ENCODE peak calls at places on chromosomes 16 and 17, in five cellular contexts. One of them, this sample, is unnamed.

GRCh38 chr16:79436885-79437284 is 163.7 kb downstream of the MAF start:
- DNase-seq in uterus: no peak
- DNase-seq in dorsolateral prefrontal cortex: no peak
- DNase-seq in PC-9: no peak
- DNase-seq in heart left ventricle: no peak
- DNase-seq in this sample: no peak

GRCh38 chr17:80980397-80981061 is 11.1 kb upstream of the CHMP6 start:
- DNase-seq in uterus: no peak
- DNase-seq in dorsolateral prefrontal cortex: no peak
- DNase-seq in PC-9: no peak
- DNase-seq in heart left ventricle: no peak
- DNase-seq in this sample: no peak

GRCh38 chr16:4142268-4142667 is 26.0 kb upstream of the ADCY9 start:
- DNase-seq in uterus: no peak
- DNase-seq in dorsolateral prefrontal cortex: no peak
- DNase-seq in PC-9: no peak
- DNase-seq in heart left ventricle: no peak
- DNase-seq in this sample: no peak

GRCh38 chr17:62049299-62049698 is 15.8 kb downstream of the MED13 start:
- DNase-seq in uterus: no peak
- DNase-seq in dorsolateral prefrontal cortex: no peak
- DNase-seq in PC-9: no peak
- DNase-seq in heart left ventricle: no peak
- DNase-seq in this sample: no peak

GRCh38 chr17:35006961-35007360 is 26.6 kb downstream of the LIG3 start:
- DNase-seq in uterus: no peak
- DNase-seq in dorsolateral prefrontal cortex: no peak
- DNase-seq in PC-9: no peak
- DNase-seq in heart left ventricle: no peak
- DNase-seq in this sample: no peak

GRCh38 chr17:32486091-32486700 is 597 bp upstream of the CDK5R1 start:
- DNase-seq in uterus: peak
- DNase-seq in dorsolateral prefrontal cortex: peak
- DNase-seq in PC-9: no peak
- DNase-seq in heart left ventricle: peak
- DNase-seq in this sample: peak

GRCh38 chr16:88503374-88503770 is 50.3 kb downstream of the ZFPM1 start:
- DNase-seq in uterus: no peak
- DNase-seq in dorsolateral prefrontal cortex: no peak
- DNase-seq in PC-9: no peak
- DNase-seq in heart left ventricle: no peak
- DNase-seq in this sample: no peak

GRCh38 chr17:45823598-45823997 is 21.1 kb upstream of the SPPL2C start:
- DNase-seq in uterus: no peak
- DNase-seq in dorsolateral prefrontal cortex: no peak
- DNase-seq in PC-9: no peak
- DNase-seq in heart left ventricle: no peak
- DNase-seq in this sample: no peak

GRCh38 chr17:8073627-8074485 is 13.7 kb downstream of the ALOX12B start:
- DNase-seq in uterus: peak
- DNase-seq in dorsolateral prefrontal cortex: peak
- DNase-seq in PC-9: no peak
- DNase-seq in heart left ventricle: peak
- DNase-seq in this sample: no peak

GRCh38 chr17:73257516-73257915 is 4.2 kb downstream of the CPSF4L start:
- DNase-seq in uterus: no peak
- DNase-seq in dorsolateral prefrontal cortex: no peak
- DNase-seq in PC-9: no peak
- DNase-seq in heart left ventricle: no peak
- DNase-seq in this sample: no peak

GRCh38 chr16:74700206-74701040 is at the start of gene MLKL:
- DNase-seq in uterus: peak
- DNase-seq in dorsolateral prefrontal cortex: no peak
- DNase-seq in PC-9: peak
- DNase-seq in heart left ventricle: peak
- DNase-seq in this sample: no peak
- TF ChIP-seq CTCF in uterus: no peak
- TF ChIP-seq CTCF in dorsolateral prefrontal cortex: no peak
- TF ChIP-seq CTCF in PC-9: no peak
- TF ChIP-seq CTCF in heart left ventricle: no peak
- TF ChIP-seq CTCF in this sample: no peak

GRCh38 chr16:67148656-67149275 is 2.0 kb downstream of the B3GNT9 start:
- DNase-seq in uterus: no peak
- DNase-seq in dorsolateral prefrontal cortex: no peak
- DNase-seq in PC-9: no peak
- DNase-seq in heart left ventricle: no peak
- DNase-seq in this sample: no peak

GRCh38 chr16:67150058-67150832 is 553 bp downstream of the B3GNT9 start:
- DNase-seq in uterus: peak
- DNase-seq in dorsolateral prefrontal cortex: no peak
- DNase-seq in PC-9: no peak
- DNase-seq in heart left ventricle: peak
- DNase-seq in this sample: no peak

GRCh38 chr16:67148221-67148620 is 2.6 kb downstream of the B3GNT9 start:
- DNase-seq in uterus: no peak
- DNase-seq in dorsolateral prefrontal cortex: no peak
- DNase-seq in PC-9: no peak
- DNase-seq in heart left ventricle: no peak
- DNase-seq in this sample: no peak

GRCh38 chr16:67150833-67151396 is at the start of gene B3GNT9:
- DNase-seq in uterus: peak
- DNase-seq in dorsolateral prefrontal cortex: peak
- DNase-seq in PC-9: no peak
- DNase-seq in heart left ventricle: peak
- DNase-seq in this sample: no peak

GRCh38 chr16:67149276-67150057 is 1.3 kb downstream of the B3GNT9 start:
- DNase-seq in uterus: no peak
- DNase-seq in dorsolateral prefrontal cortex: no peak
- DNase-seq in PC-9: no peak
- DNase-seq in heart left ventricle: no peak
- DNase-seq in this sample: no peak
- H3K4me3 ChIP-seq in uterus: no peak
- H3K4me3 ChIP-seq in dorsolateral prefrontal cortex: peak
- H3K4me3 ChIP-seq in PC-9: no peak
- H3K4me3 ChIP-seq in heart left ventricle: no peak
- H3K4me3 ChIP-seq in this sample: no peak

DNA sequence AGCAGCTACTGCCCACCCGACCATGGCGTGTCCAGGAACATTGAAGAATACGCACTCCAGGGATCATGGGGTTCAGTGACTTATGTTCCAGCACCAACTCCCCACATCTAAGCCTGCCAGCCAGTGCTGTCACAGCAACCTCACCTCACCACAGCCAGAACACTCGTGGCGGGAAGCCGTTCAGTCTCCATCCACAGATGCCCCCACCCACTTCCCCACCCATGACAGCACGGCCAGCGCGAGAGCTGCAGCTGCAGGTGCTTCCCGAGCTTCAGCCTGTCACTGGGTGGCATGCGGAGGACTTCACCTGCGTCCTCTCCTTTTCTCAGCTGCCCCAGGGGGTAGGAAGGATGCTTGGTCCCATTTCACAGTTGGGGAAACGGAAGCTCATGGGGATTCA is 50.3 kb downstream of the RBFOX3 start:
- DNase-seq in uterus: no peak
- DNase-seq in dorsolateral prefrontal cortex: no peak
- DNase-seq in PC-9: no peak
- DNase-seq in heart left ventricle: no peak
- DNase-seq in this sample: no peak
- TF ChIP-seq CTCF in uterus: no peak
- TF ChIP-seq CTCF in dorsolateral prefrontal cortex: no peak
- TF ChIP-seq CTCF in PC-9: no peak
- TF ChIP-seq CTCF in heart left ventricle: no peak
- TF ChIP-seq CTCF in this sample: no peak

GRCh38 chr16:10878328-10878643 is 1.3 kb downstream of the CIITA start:
- DNase-seq in uterus: no peak
- DNase-seq in dorsolateral prefrontal cortex: no peak
- DNase-seq in PC-9: no peak
- DNase-seq in heart left ventricle: no peak
- DNase-seq in this sample: no peak

GRCh38 chr16:10878644-10879498 is 1.9 kb downstream of the CIITA start:
- DNase-seq in uterus: peak
- DNase-seq in dorsolateral prefrontal cortex: no peak
- DNase-seq in PC-9: peak
- DNase-seq in heart left ventricle: peak
- DNase-seq in this sample: no peak

GRCh38 chr16:10876799-10877341 is at the start of gene CIITA:
- DNase-seq in uterus: no peak
- DNase-seq in dorsolateral prefrontal cortex: peak
- DNase-seq in PC-9: peak
- DNase-seq in heart left ventricle: peak
- DNase-seq in this sample: no peak

GRCh38 chr16:10876305-10876704 is 697 bp upstream of the CIITA start:
- DNase-seq in uterus: no peak
- DNase-seq in dorsolateral prefrontal cortex: no peak
- DNase-seq in PC-9: no peak
- DNase-seq in heart left ventricle: no peak
- DNase-seq in this sample: no peak

GRCh38 chr16:10877472-10877946 is 507 bp downstream of the CIITA start:
- DNase-seq in uterus: no peak
- DNase-seq in dorsolateral prefrontal cortex: no peak
- DNase-seq in PC-9: no peak
- DNase-seq in heart left ventricle: no peak
- DNase-seq in this sample: no peak
- H3K4me3 ChIP-seq in uterus: no peak
- H3K4me3 ChIP-seq in dorsolateral prefrontal cortex: peak
- H3K4me3 ChIP-seq in PC-9: no peak
- H3K4me3 ChIP-seq in heart left ventricle: no peak
- H3K4me3 ChIP-seq in this sample: no peak

GRCh38 chr17:14201595-14201994 is 35.1 kb downstream of the CDRT15 start:
- DNase-seq in uterus: no peak
- DNase-seq in dorsolateral prefrontal cortex: no peak
- DNase-seq in PC-9: no peak
- DNase-seq in heart left ventricle: no peak
- DNase-seq in this sample: no peak

GRCh38 chr17:14202388-14203166 is 34.1 kb downstream of the CDRT15 start:
- DNase-seq in uterus: no peak
- DNase-seq in dorsolateral prefrontal cortex: no peak
- DNase-seq in PC-9: no peak
- DNase-seq in heart left ventricle: no peak
- DNase-seq in this sample: no peak

GRCh38 chr17:14204084-14204483 is 32.6 kb downstream of the CDRT15 start:
- DNase-seq in uterus: no peak
- DNase-seq in dorsolateral prefrontal cortex: no peak
- DNase-seq in PC-9: no peak
- DNase-seq in heart left ventricle: no peak
- DNase-seq in this sample: no peak

GRCh38 chr17:14204546-14204945 is 32.1 kb downstream of the CDRT15 start:
- DNase-seq in uterus: no peak
- DNase-seq in dorsolateral prefrontal cortex: no peak
- DNase-seq in PC-9: no peak
- DNase-seq in heart left ventricle: no peak
- DNase-seq in this sample: no peak

GRCh38 chr17:14203392-14203791 is 33.3 kb downstream of the CDRT15 start:
- DNase-seq in uterus: no peak
- DNase-seq in dorsolateral prefrontal cortex: no peak
- DNase-seq in PC-9: no peak
- DNase-seq in heart left ventricle: no peak
- DNase-seq in this sample: no peak
- TF ChIP-seq CTCF in uterus: no peak
- TF ChIP-seq CTCF in dorsolateral prefrontal cortex: no peak
- TF ChIP-seq CTCF in PC-9: no peak
- TF ChIP-seq CTCF in heart left ventricle: no peak
- TF ChIP-seq CTCF in this sample: peak

DNA sequence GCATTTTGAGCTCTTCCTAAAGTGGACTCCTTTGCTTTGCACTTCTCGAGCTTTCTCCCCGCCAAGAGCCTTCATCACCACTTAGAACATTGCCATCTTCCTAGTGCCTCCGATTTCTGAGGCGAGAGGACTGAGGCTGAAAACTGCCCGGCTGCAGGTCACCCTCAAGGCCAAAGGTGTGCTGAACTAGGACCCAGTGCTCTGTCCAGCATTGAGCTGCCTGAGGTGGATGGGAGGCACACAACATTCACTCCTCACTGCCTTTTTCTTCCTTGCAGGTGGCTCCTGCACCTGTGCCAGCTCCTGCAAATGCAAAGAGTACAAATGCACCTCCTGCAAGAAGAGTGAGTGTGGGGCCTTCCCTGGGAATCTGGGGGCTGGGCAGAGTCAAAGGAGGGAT is 5.4 kb downstream of the MT1A start:
- DNase-seq in uterus: no peak
- DNase-seq in dorsolateral prefrontal cortex: no peak
- DNase-seq in PC-9: no peak
- DNase-seq in heart left ventricle: no peak
- DNase-seq in this sample: no peak
- H3K4me3 ChIP-seq in uterus: peak
- H3K4me3 ChIP-seq in dorsolateral prefrontal cortex: peak
- H3K4me3 ChIP-seq in PC-9: peak
- H3K4me3 ChIP-seq in heart left ventricle: peak
- H3K4me3 ChIP-seq in this sample: peak

This sample was measured in LNCaP clone FGC.